ENCODE peak calls at places on chromosome 5, in eight cellular contexts. N, Z, V, F, Y, B, H and X are unnamed samples.

GRCh38 chr5:102296229-102296817 is at the start of gene SLCO4C1:
- DNase-seq in Y (peak), B (peak), H (peak), F (peak), Z (peak), N (no peak), V (peak), X (no peak)

GRCh38 chr5:149990518-149991376 is 9.7 kb downstream of the TIGD6 start:
- DNase-seq in H (peak), V (no peak), F (peak), Y (peak), N (no peak), B (peak), Z (peak), X (no peak)

GRCh38 chr5:122311888-122312669 is at the start of gene SNCAIP:
- DNase-seq in B (peak), V (peak), F (peak), Y (peak), N (no peak), Z (peak), H (peak), X (peak)

GRCh38 chr5:140576776-140577201 is 12.2 kb downstream of the SLC35A4 start:
- DNase-seq in B (no peak), Y (no peak), H (no peak), V (no peak), F (no peak), Z (no peak), N (no peak), X (no peak)

GRCh38 chr5:14353661-14354474 is 210.7 kb downstream of the TRIO start:
- DNase-seq in N (no peak), F (no peak), B (no peak), Z (no peak), V (no peak), H (no peak), Y (peak), X (no peak)

GRCh38 chr5:82386576-82386975 is 108.4 kb upstream of the RPS23 start:
- DNase-seq in Z (no peak), H (no peak), V (no peak), Y (no peak), B (no peak), N (no peak), F (no peak), X (no peak)

GRCh38 chr5:115666023-115666422 is 40.2 kb upstream of the TMED7 start:
- DNase-seq in H (no peak), B (no peak), V (no peak), F (no peak), Y (no peak), N (no peak), Z (no peak), X (no peak)

GRCh38 chr5:23627976-23628375 is 120.6 kb downstream of the PRDM9 start:
- DNase-seq in V (no peak), Z (no peak), F (no peak), Y (no peak), N (no peak), B (no peak), H (no peak), X (no peak)

GRCh38 chr5:11675198-11675597 is 229.0 kb downstream of the CTNND2 start:
- DNase-seq in H (no peak), Y (no peak), B (no peak), V (no peak), Z (no peak), N (no peak), F (no peak), X (no peak)

GRCh38 chr5:119335261-119335677 is 20.6 kb upstream of the TNFAIP8 start:
- DNase-seq in F (no peak), Y (no peak), V (no peak), H (no peak), Z (no peak), B (no peak), N (no peak), X (no peak)
- TF ChIP-seq CTCF in F (no peak), Y (no peak), V (no peak), H (no peak), Z (no peak), B (no peak), N (no peak), X (peak)

DNA sequence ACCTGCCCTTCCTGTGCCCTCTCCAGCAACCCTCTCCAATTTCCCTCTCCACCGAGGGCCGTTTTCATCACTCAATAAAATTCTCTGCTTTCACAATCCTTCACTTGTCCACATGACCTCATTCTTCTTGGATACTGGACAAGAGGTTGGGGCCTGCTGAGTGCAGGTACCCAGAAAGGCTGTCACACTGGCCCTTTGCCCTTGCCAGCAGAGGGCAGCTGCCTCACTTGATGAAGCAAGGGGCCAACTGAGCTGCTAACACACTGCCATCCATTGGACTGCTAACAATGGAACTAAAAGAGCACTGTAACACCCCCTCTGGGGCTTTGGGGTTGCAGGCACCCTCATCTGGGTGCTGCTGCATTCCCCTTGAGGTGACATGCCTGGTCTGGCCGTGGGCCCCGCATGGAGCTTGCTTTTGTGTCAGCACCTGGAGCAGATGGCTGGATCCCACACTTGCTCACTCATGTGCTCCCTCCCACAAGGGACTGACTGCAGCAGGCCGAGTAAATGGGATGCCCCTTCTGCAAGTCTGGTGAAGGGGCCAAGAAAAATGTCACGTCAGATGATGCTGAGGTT is 308.1 kb upstream of the ADCY2 start:
- DNase-seq in F (peak), Z (no peak), Y (no peak), B (no peak), V (no peak), H (no peak), N (no peak), X (no peak)
- TF ChIP-seq CTCF in F (no peak), Z (no peak), Y (no peak), B (no peak), V (peak), H (no peak), N (no peak), X (no peak)

DNA sequence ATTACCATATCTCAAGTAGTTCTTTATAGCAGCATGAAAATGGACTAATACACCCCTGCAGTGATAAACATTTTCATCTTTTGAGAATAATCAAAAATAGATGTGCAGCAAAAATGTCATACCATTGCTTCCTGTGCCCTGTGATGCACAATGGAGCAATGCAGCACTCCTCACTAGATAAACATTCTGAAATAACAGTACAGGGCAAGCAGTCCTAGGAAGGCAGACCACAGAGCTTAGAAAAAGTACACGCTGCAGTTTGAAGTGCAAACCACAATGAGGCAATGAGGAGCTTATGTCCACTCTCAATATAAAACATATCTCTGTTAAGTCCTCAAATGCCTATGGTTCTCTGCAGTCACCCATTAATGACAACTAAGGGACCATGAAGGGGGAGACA is 367.6 kb downstream of the PDE4D start:
- DNase-seq in Y (peak), H (no peak), F (peak), B (no peak), N (peak), Z (no peak), V (no peak), X (no peak)
- TF ChIP-seq CTCF in Y (peak), H (no peak), F (peak), B (peak), N (no peak), Z (no peak), V (no peak), X (peak)

DNA sequence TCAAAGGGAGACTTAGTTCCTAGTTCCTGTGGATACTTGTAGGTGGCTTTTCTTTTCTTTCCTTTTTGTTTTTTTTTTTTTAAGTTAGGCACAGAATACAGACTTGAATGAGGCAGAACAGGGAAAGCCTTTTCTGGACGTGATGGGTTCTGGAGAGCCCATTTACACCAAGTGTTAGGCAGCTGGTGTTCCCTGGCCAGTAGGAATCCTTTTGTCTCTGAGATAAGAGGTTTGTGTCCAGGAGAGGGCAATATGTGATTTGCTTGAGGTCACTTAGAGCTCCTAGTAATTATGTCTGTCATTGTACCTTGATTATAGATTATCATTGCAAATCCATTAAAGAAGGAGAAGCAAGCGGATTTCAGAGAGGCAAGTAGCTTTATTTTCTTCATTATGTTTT is 9.1 kb downstream of the MEGF10 start:
- DNase-seq in F (no peak), H (no peak), Z (no peak), N (no peak), V (no peak), B (no peak), Y (no peak), X (no peak)
- TF ChIP-seq CTCF in F (no peak), H (no peak), Z (no peak), N (no peak), V (no peak), B (no peak), Y (no peak), X (peak)